ENCODE peak calls at places on chromosomes 6 and 20, in four cellular contexts. One of them, this sample, is unnamed.
A peak's percentile ranks its signal among the peaks of the same experiment; 100 is the strongest.

GRCh38 chr6:106568518-106568917 is 60.8 kb downstream of the RTN4IP1 start:
- DNase-seq in neural progenitor cell: no peak
- DNase-seq in uterus: no peak
- DNase-seq in CD8-positive, alpha-beta memory T cell: no peak
- DNase-seq in this sample: no peak

GRCh38 chr6:56515081-56515905 is 127.4 kb downstream of the DST start:
- DNase-seq in neural progenitor cell: no peak
- DNase-seq in uterus: no peak
- DNase-seq in CD8-positive, alpha-beta memory T cell: no peak
- DNase-seq in this sample: no peak

GRCh38 chr6:52076791-52077179 is 10.6 kb downstream of the PKHD1 start:
- DNase-seq in uterus: no peak
- DNase-seq in neural progenitor cell: peak; percentile 82
- DNase-seq in CD8-positive, alpha-beta memory T cell: no peak
- DNase-seq in this sample: no peak

GRCh38 chr6:99424761-99425646 is at the start of gene PNISR:
- DNase-seq in CD8-positive, alpha-beta memory T cell: peak; percentile 84
- DNase-seq in neural progenitor cell: peak; percentile 97
- DNase-seq in uterus: peak; percentile 88
- DNase-seq in this sample: peak; percentile 93

GRCh38 chr6:81562169-81562568 is 190.3 kb downstream of the TENT5A start:
- DNase-seq in uterus: no peak
- DNase-seq in CD8-positive, alpha-beta memory T cell: no peak
- DNase-seq in neural progenitor cell: no peak
- DNase-seq in this sample: no peak

GRCh38 chr20:55977723-55978481 is 27.4 kb downstream of the CBLN4 start:
- DNase-seq in CD8-positive, alpha-beta memory T cell: no peak
- DNase-seq in uterus: peak; percentile 51
- DNase-seq in neural progenitor cell: no peak
- DNase-seq in this sample: peak; percentile 19

GRCh38 chr6:161132384-161132783 is 140.8 kb downstream of the MAP3K4 start:
- DNase-seq in uterus: no peak
- DNase-seq in CD8-positive, alpha-beta memory T cell: no peak
- DNase-seq in neural progenitor cell: no peak
- DNase-seq in this sample: no peak

GRCh38 chr20:36472656-36473071 is 68.7 kb upstream of the MYL9 start:
- DNase-seq in uterus: peak; percentile 55
- DNase-seq in CD8-positive, alpha-beta memory T cell: no peak
- DNase-seq in neural progenitor cell: peak; percentile 30
- DNase-seq in this sample: no peak

GRCh38 chr6:106110167-106110826 is 24.2 kb downstream of the PRDM1 start:
- DNase-seq in uterus: no peak
- DNase-seq in CD8-positive, alpha-beta memory T cell: no peak
- DNase-seq in neural progenitor cell: no peak
- DNase-seq in this sample: no peak

GRCh38 chr6:42407379-42407778 is 44.3 kb downstream of the TRERF1 start:
- DNase-seq in neural progenitor cell: no peak
- DNase-seq in CD8-positive, alpha-beta memory T cell: no peak
- DNase-seq in uterus: no peak
- DNase-seq in this sample: no peak

GRCh38 chr20:63176448-63177133 is 39.3 kb downstream of the YTHDF1 start:
- DNase-seq in uterus: no peak
- DNase-seq in CD8-positive, alpha-beta memory T cell: no peak
- DNase-seq in neural progenitor cell: peak; percentile 68
- DNase-seq in this sample: no peak

GRCh38 chr20:4689224-4689623 is 32.5 kb upstream of the PRND start:
- DNase-seq in uterus: no peak
- DNase-seq in neural progenitor cell: no peak
- DNase-seq in CD8-positive, alpha-beta memory T cell: no peak
- DNase-seq in this sample: no peak

GRCh38 chr6:24105146-24105545 is 20.9 kb upstream of the NRSN1 start:
- DNase-seq in neural progenitor cell: peak; percentile 79
- DNase-seq in CD8-positive, alpha-beta memory T cell: no peak
- DNase-seq in uterus: no peak
- DNase-seq in this sample: no peak

GRCh38 chr20:62506087-62506486 is 30.3 kb upstream of the GATA5 start:
- DNase-seq in neural progenitor cell: no peak
- DNase-seq in CD8-positive, alpha-beta memory T cell: no peak
- DNase-seq in uterus: no peak
- DNase-seq in this sample: no peak

GRCh38 chr20:38671186-38671585 is 53.1 kb upstream of the SLC32A1 start:
- DNase-seq in neural progenitor cell: peak; percentile 57
- DNase-seq in CD8-positive, alpha-beta memory T cell: no peak
- DNase-seq in uterus: no peak
- DNase-seq in this sample: no peak

GRCh38 chr6:109008951-109009760 is 85.5 kb downstream of the SESN1 start:
- DNase-seq in neural progenitor cell: peak; percentile 98
- DNase-seq in CD8-positive, alpha-beta memory T cell: peak; percentile 93
- DNase-seq in uterus: peak; percentile 92
- DNase-seq in this sample: peak; percentile 89

GRCh38 chr6:34680802-34681515 is 15.6 kb downstream of the ILRUN start:
- DNase-seq in neural progenitor cell: no peak
- DNase-seq in uterus: no peak
- DNase-seq in CD8-positive, alpha-beta memory T cell: no peak
- DNase-seq in this sample: no peak

GRCh38 chr20:50196896-50197295 is 6.3 kb downstream of the CEBPB start:
- DNase-seq in uterus: no peak
- DNase-seq in neural progenitor cell: no peak
- DNase-seq in CD8-positive, alpha-beta memory T cell: no peak
- DNase-seq in this sample: no peak
- H3K27ac ChIP-seq in uterus: peak overlapping the region; percentile 66
- H3K27ac ChIP-seq in neural progenitor cell: no peak overlapping the region
- H3K27ac ChIP-seq in CD8-positive, alpha-beta memory T cell: no peak overlapping the region
- H3K27ac ChIP-seq in this sample: no peak overlapping the region

GRCh38 chr6:37858363-37858762 is 38.8 kb downstream of the ZFAND3 start:
- DNase-seq in neural progenitor cell: no peak
- DNase-seq in uterus: no peak
- DNase-seq in CD8-positive, alpha-beta memory T cell: no peak
- DNase-seq in this sample: no peak
- H3K27ac ChIP-seq in neural progenitor cell: no peak overlapping the region
- H3K27ac ChIP-seq in uterus: no peak overlapping the region
- H3K27ac ChIP-seq in CD8-positive, alpha-beta memory T cell: no peak overlapping the region
- H3K27ac ChIP-seq in this sample: no peak overlapping the region

DNA sequence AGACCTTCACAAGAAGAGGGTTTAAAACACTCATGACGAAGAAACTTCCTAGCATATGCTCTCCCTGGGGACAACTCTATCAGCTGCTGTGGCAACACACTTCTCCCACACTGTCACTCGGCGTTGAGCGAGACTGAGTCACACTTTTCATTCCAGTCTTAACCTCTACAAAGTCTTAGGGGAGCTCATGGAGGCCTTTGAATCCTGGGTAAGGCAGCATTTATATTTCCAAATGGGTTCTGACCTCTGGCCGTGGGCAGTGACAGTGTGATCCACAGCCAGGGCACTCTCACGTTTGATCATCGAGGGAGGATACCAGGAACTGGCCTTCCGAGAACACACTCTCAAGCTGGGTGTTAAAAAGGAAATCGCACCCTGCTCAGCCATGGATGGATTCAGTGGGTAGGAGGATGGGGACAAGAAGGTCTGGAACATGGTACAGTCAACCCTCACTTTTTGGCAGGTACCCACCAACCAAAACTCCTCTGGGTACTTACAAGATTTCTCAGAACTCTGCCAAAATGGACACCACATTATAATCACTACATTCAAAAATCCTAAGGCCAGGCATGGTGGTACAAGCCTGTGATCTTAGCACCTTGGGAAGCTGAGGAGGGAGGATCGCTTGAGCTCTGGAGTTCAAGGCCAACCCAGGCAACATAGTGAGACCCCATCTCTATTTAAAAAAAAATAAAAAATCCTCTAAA is 19.6 kb downstream of the RRBP1 start:
- DNase-seq in uterus: peak; percentile 52
- DNase-seq in neural progenitor cell: no peak
- DNase-seq in CD8-positive, alpha-beta memory T cell: no peak
- DNase-seq in this sample: no peak
- H3K27ac ChIP-seq in uterus: peak overlapping the region; percentile 50
- H3K27ac ChIP-seq in neural progenitor cell: no peak overlapping the region
- H3K27ac ChIP-seq in CD8-positive, alpha-beta memory T cell: no peak overlapping the region
- H3K27ac ChIP-seq in this sample: no peak overlapping the region

GRCh38 chr20:47276251-47276650 is 80.2 kb downstream of the ZMYND8 start:
- DNase-seq in CD8-positive, alpha-beta memory T cell: no peak
- DNase-seq in uterus: no peak
- DNase-seq in neural progenitor cell: no peak
- DNase-seq in this sample: no peak

GRCh38 chr20:47273591-47274235 is 82.8 kb downstream of the ZMYND8 start:
- DNase-seq in uterus: no peak
- DNase-seq in neural progenitor cell: no peak
- DNase-seq in CD8-positive, alpha-beta memory T cell: no peak
- DNase-seq in this sample: no peak

GRCh38 chr20:47274449-47275108 is 81.9 kb downstream of the ZMYND8 start:
- DNase-seq in CD8-positive, alpha-beta memory T cell: no peak
- DNase-seq in neural progenitor cell: no peak
- DNase-seq in uterus: no peak
- DNase-seq in this sample: no peak

GRCh38 chr20:47276856-47277541 is 79.5 kb downstream of the ZMYND8 start:
- DNase-seq in uterus: peak; percentile 67
- DNase-seq in neural progenitor cell: no peak
- DNase-seq in CD8-positive, alpha-beta memory T cell: no peak
- DNase-seq in this sample: peak; percentile 84

GRCh38 chr20:47275548-47275947 is 81.0 kb downstream of the ZMYND8 start:
- DNase-seq in uterus: no peak
- DNase-seq in CD8-positive, alpha-beta memory T cell: no peak
- DNase-seq in neural progenitor cell: no peak
- DNase-seq in this sample: no peak
- H3K27ac ChIP-seq in uterus: peak overlapping the region; percentile 77
- H3K27ac ChIP-seq in CD8-positive, alpha-beta memory T cell: no peak overlapping the region
- H3K27ac ChIP-seq in neural progenitor cell: peak overlapping the region; percentile 65
- H3K27ac ChIP-seq in this sample: no peak overlapping the region

DNA sequence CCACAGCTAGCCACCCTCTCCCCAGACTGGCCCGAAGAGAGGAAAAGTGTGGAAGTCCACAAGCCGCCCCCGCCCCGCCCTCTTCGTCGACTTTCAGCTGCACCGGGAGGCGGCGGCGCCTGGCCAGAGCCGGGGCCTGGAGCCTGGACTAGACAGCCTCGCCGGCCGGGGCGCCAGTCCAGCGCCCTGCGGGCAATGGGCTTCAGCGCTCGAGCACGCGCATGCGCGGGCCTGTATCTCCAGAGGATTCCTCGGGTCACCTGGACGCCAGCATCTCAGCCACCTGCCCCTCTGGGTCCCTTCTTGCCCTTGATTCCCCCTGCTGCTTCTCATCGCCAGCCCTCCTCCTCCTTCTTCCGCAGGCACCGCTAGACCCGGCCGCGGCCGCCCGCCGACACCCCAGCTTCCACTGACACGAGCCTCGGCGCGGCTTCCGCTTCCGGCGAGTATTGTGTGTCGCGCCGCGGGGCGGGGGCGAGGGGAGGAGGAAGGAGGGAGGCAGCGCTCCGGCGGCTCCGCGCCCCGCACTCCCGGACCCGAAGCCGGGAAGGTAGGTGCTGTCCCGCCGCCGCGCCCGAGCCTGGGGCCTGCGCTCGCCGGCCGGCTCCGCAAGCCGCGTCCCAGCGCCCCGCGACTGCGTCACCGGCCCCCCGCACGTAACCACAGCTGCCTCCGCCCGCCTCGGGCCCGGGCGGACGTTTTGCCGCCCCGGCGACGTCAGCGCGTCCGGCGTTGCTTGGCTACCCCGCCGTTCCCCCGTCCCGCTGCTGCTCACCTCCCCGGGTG is at the start of gene TRIM39:
- DNase-seq in uterus: peak; percentile 82
- DNase-seq in neural progenitor cell: peak; percentile 93
- DNase-seq in CD8-positive, alpha-beta memory T cell: peak; percentile 90
- DNase-seq in this sample: peak; percentile 72
- H3K27ac ChIP-seq in uterus: peak within 1 kb of the TSS; percentile 97
- H3K27ac ChIP-seq in neural progenitor cell: peak within 1 kb of the TSS; percentile 74
- H3K27ac ChIP-seq in CD8-positive, alpha-beta memory T cell: peak within 1 kb of the TSS; percentile 98
- H3K27ac ChIP-seq in this sample: peak within 1 kb of the TSS; percentile 78

GRCh38 chr20:24682496-24683090 is 213.2 kb downstream of the SYNDIG1 start:
- DNase-seq in CD8-positive, alpha-beta memory T cell: no peak
- DNase-seq in uterus: no peak
- DNase-seq in neural progenitor cell: no peak
- DNase-seq in this sample: no peak
- H3K27ac ChIP-seq in CD8-positive, alpha-beta memory T cell: no peak overlapping the region
- H3K27ac ChIP-seq in uterus: no peak overlapping the region
- H3K27ac ChIP-seq in neural progenitor cell: no peak overlapping the region
- H3K27ac ChIP-seq in this sample: no peak overlapping the region

DNA sequence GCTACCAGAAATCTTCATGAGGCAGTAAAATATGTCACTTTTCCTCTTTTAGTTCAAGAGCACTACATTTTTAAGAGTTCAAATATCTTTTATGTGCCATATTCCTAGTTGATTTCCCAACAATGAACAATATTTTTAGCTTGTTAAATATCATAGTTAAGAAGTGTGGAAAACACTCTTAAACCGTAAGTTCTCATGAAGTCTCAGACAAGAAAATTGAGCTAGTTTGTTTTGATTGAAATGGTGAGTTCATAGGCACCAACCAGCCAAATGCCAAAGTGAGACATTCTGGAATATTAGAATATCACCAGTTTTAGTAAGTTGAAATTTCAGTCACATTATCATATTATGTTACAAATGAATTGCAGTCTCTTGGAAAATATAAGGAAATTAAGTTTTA is 277.2 kb upstream of the HSF2 start:
- DNase-seq in CD8-positive, alpha-beta memory T cell: no peak
- DNase-seq in neural progenitor cell: no peak
- DNase-seq in uterus: no peak
- DNase-seq in this sample: no peak
- H3K27ac ChIP-seq in CD8-positive, alpha-beta memory T cell: no peak overlapping the region
- H3K27ac ChIP-seq in neural progenitor cell: no peak overlapping the region
- H3K27ac ChIP-seq in uterus: no peak overlapping the region
- H3K27ac ChIP-seq in this sample: no peak overlapping the region

GRCh38 chr6:389143-389542 is 2.4 kb upstream of the IRF4 start:
- DNase-seq in neural progenitor cell: no peak
- DNase-seq in CD8-positive, alpha-beta memory T cell: no peak
- DNase-seq in uterus: no peak
- DNase-seq in this sample: no peak
- H3K27ac ChIP-seq in neural progenitor cell: no peak overlapping the region
- H3K27ac ChIP-seq in CD8-positive, alpha-beta memory T cell: no peak overlapping the region
- H3K27ac ChIP-seq in uterus: no peak overlapping the region
- H3K27ac ChIP-seq in this sample: no peak overlapping the region